ENCODE peak calls at places on chromosomes 2 and 18, in five cellular contexts. One of them, this sample, is unnamed.

GRCh38 chr2:79876430-79876829 is 363.6 kb downstream of the CTNNA2 start:
- DNase-seq in K562: peak; percentile 13
- DNase-seq in H1: no peak
- DNase-seq in GM12878: no peak
- DNase-seq in HepG2: peak; percentile 15
- DNase-seq in this sample: no peak

GRCh38 chr2:42195559-42195958 is 26.4 kb downstream of the EML4 start:
- DNase-seq in H1: no peak
- DNase-seq in HepG2: peak; percentile 88
- DNase-seq in K562: no peak
- DNase-seq in GM12878: no peak
- DNase-seq in this sample: peak; percentile 41

GRCh38 chr2:136112317-136112891 is 5.5 kb downstream of the CXCR4 start:
- DNase-seq in HepG2: no peak
- DNase-seq in GM12878: no peak
- DNase-seq in K562: no peak
- DNase-seq in H1: no peak
- DNase-seq in this sample: no peak

GRCh38 chr2:160210599-160211138 is 10.6 kb upstream of the ITGB6 start:
- DNase-seq in GM12878: peak; percentile 75
- DNase-seq in HepG2: peak; percentile 60
- DNase-seq in H1: peak; percentile 89
- DNase-seq in K562: peak; percentile 67
- DNase-seq in this sample: peak; percentile 68

GRCh38 chr2:42342061-42342794 is 18.8 kb downstream of the COX7A2L start:
- DNase-seq in HepG2: peak; percentile 82
- DNase-seq in H1: no peak
- DNase-seq in GM12878: no peak
- DNase-seq in K562: peak; percentile 29
- DNase-seq in this sample: peak; percentile 10

GRCh38 chr18:24204904-24205303 is 66.0 kb downstream of the CABYR start:
- DNase-seq in H1: no peak
- DNase-seq in HepG2: no peak
- DNase-seq in K562: no peak
- DNase-seq in GM12878: no peak
- DNase-seq in this sample: no peak

GRCh38 chr2:69242651-69243051 is 144.4 kb downstream of the GFPT1 start:
- DNase-seq in HepG2: no peak
- DNase-seq in GM12878: no peak
- DNase-seq in K562: no peak
- DNase-seq in H1: no peak
- DNase-seq in this sample: no peak

GRCh38 chr2:169573974-169574299 is 272 bp upstream of the FASTKD1 start:
- DNase-seq in H1: no peak
- DNase-seq in K562: no peak
- DNase-seq in HepG2: no peak
- DNase-seq in GM12878: no peak
- DNase-seq in this sample: no peak

GRCh38 chr2:224401641-224402342 is at the start of gene FAM124B:
- DNase-seq in GM12878: no peak
- DNase-seq in K562: peak; percentile 84
- DNase-seq in HepG2: no peak
- DNase-seq in H1: no peak
- DNase-seq in this sample: no peak

GRCh38 chr2:105644174-105644980 is 100.3 kb upstream of the NCK2 start:
- DNase-seq in GM12878: no peak
- DNase-seq in H1: no peak
- DNase-seq in K562: no peak
- DNase-seq in HepG2: peak; percentile 41
- DNase-seq in this sample: no peak

GRCh38 chr2:183541766-183542165 is 417.5 kb downstream of the NUP35 start:
- DNase-seq in K562: no peak
- DNase-seq in H1: no peak
- DNase-seq in HepG2: no peak
- DNase-seq in GM12878: no peak
- DNase-seq in this sample: no peak

GRCh38 chr18:48952287-48953095 is 1.7 kb upstream of the SMAD7 start:
- DNase-seq in HepG2: no peak
- DNase-seq in H1: peak; percentile 85
- DNase-seq in GM12878: no peak
- DNase-seq in K562: peak; percentile 73
- DNase-seq in this sample: no peak

GRCh38 chr18:63452273-63452672 is 24.5 kb upstream of the SERPINB5 start:
- DNase-seq in H1: no peak
- DNase-seq in GM12878: no peak
- DNase-seq in K562: no peak
- DNase-seq in HepG2: no peak
- DNase-seq in this sample: no peak

GRCh38 chr2:218230882-218231281 is 13.9 kb downstream of the ARPC2 start:
- DNase-seq in H1: no peak
- DNase-seq in K562: peak; percentile 59
- DNase-seq in GM12878: no peak
- DNase-seq in HepG2: peak; percentile 70
- DNase-seq in this sample: no peak

GRCh38 chr2:67502346-67503065 is 105.4 kb downstream of the ETAA1 start:
- DNase-seq in GM12878: no peak
- DNase-seq in HepG2: no peak
- DNase-seq in K562: no peak
- DNase-seq in H1: no peak
- DNase-seq in this sample: no peak

GRCh38 chr2:109594246-109594900 is 19.4 kb downstream of the SEPTIN10 start:
- DNase-seq in GM12878: no peak
- DNase-seq in H1: no peak
- DNase-seq in K562: no peak
- DNase-seq in HepG2: no peak
- DNase-seq in this sample: no peak

GRCh38 chr2:199718074-199718473 is 132.9 kb downstream of the FTCDNL1 start:
- DNase-seq in K562: no peak
- DNase-seq in GM12878: no peak
- DNase-seq in HepG2: peak; percentile 66
- DNase-seq in H1: no peak
- DNase-seq in this sample: no peak

GRCh38 chr18:27108842-27109241 is 76.3 kb downstream of the CHST9 start:
- DNase-seq in K562: no peak
- DNase-seq in HepG2: no peak
- DNase-seq in H1: no peak
- DNase-seq in GM12878: no peak
- DNase-seq in this sample: no peak

GRCh38 chr18:21115519-21116411 is 4.2 kb upstream of the ROCK1 start:
- DNase-seq in H1: no peak
- DNase-seq in GM12878: no peak
- DNase-seq in K562: no peak
- DNase-seq in HepG2: no peak
- DNase-seq in this sample: no peak

GRCh38 chr2:179913809-179914208 is 52.4 kb upstream of the ZNF385B start:
- DNase-seq in GM12878: no peak
- DNase-seq in K562: no peak
- DNase-seq in H1: no peak
- DNase-seq in HepG2: no peak
- DNase-seq in this sample: no peak

GRCh38 chr2:179911569-179911968 is 50.2 kb upstream of the ZNF385B start:
- DNase-seq in H1: no peak
- DNase-seq in K562: no peak
- DNase-seq in HepG2: no peak
- DNase-seq in GM12878: no peak
- DNase-seq in this sample: no peak

GRCh38 chr2:179915395-179915992 is 54.1 kb upstream of the ZNF385B start:
- DNase-seq in HepG2: no peak
- DNase-seq in K562: no peak
- DNase-seq in H1: no peak
- DNase-seq in GM12878: no peak
- DNase-seq in this sample: no peak

GRCh38 chr2:179917272-179917671 is 55.9 kb upstream of the ZNF385B start:
- DNase-seq in H1: no peak
- DNase-seq in K562: no peak
- DNase-seq in GM12878: no peak
- DNase-seq in HepG2: peak; percentile 13
- DNase-seq in this sample: no peak
- TF ChIP-seq ZNF274 in H1: no peak
- TF ChIP-seq ZNF274 in K562: no peak
- TF ChIP-seq ZNF274 in GM12878: no peak
- TF ChIP-seq ZNF274 in HepG2: no peak
- TF ChIP-seq ZNF274 in this sample: no peak

GRCh38 chr18:79754022-79754761 is 43.5 kb upstream of the KCNG2 start:
- DNase-seq in H1: no peak
- DNase-seq in HepG2: no peak
- DNase-seq in K562: no peak
- DNase-seq in GM12878: no peak
- DNase-seq in this sample: no peak

GRCh38 chr18:79748321-79749157 is 49.2 kb upstream of the KCNG2 start:
- DNase-seq in H1: no peak
- DNase-seq in GM12878: no peak
- DNase-seq in HepG2: no peak
- DNase-seq in K562: no peak
- DNase-seq in this sample: no peak

GRCh38 chr18:79753391-79753851 is 44.3 kb upstream of the KCNG2 start:
- DNase-seq in GM12878: no peak
- DNase-seq in H1: no peak
- DNase-seq in HepG2: no peak
- DNase-seq in K562: no peak
- DNase-seq in this sample: no peak

GRCh38 chr18:79749251-79750191 is 48.2 kb upstream of the KCNG2 start:
- DNase-seq in HepG2: no peak
- DNase-seq in H1: no peak
- DNase-seq in K562: no peak
- DNase-seq in GM12878: no peak
- DNase-seq in this sample: no peak

DNA sequence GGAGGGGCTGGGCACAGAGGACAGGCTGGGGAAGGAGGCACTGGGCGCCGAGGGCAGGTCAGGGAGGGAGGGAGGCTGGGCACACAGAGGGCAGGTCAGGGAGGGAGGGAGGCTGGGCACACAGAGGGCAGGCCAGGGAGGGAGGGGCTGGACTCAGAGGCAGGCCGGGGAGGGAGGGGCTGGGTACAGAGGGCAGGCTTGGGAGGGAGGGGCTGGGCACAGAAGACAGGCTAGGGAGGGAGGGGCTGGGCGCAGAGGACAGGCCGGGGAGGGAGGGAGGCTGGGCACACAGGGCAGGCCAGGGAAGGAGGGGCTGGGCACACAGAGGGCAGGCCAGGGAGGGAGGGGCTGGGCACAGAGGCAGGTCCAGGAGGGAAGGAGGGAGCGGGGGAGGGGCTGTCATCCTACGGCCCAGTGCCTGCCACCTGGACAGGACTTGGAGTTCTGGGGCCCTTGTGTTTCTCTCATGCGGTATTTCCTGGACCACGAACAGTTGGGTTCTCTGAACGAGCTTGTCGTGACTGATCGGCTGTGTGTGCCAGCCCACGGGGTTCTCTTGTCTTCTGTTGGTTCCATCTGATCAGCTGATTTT is 46.7 kb upstream of the KCNG2 start:
- DNase-seq in K562: no peak
- DNase-seq in H1: no peak
- DNase-seq in HepG2: no peak
- DNase-seq in GM12878: no peak
- DNase-seq in this sample: no peak
- H3K27ac ChIP-seq in K562: no peak overlapping the region
- H3K27ac ChIP-seq in H1: no peak overlapping the region
- H3K27ac ChIP-seq in HepG2: no peak overlapping the region
- H3K27ac ChIP-seq in GM12878: no peak overlapping the region
- H3K27ac ChIP-seq in this sample: no peak overlapping the region

GRCh38 chr2:111185496-111186022 is 64.8 kb downstream of the BCL2L11 start:
- DNase-seq in K562: peak; percentile 22
- DNase-seq in GM12878: no peak
- DNase-seq in HepG2: no peak
- DNase-seq in H1: no peak
- DNase-seq in this sample: no peak
- TF ChIP-seq ZNF274 in K562: no peak
- TF ChIP-seq ZNF274 in GM12878: no peak
- TF ChIP-seq ZNF274 in HepG2: no peak
- TF ChIP-seq ZNF274 in H1: no peak
- TF ChIP-seq ZNF274 in this sample: no peak

GRCh38 chr2:30421551-30422436 is 25.3 kb upstream of the LCLAT1 start:
- DNase-seq in H1: no peak
- DNase-seq in K562: peak; percentile 25
- DNase-seq in GM12878: peak; percentile 28
- DNase-seq in HepG2: no peak
- DNase-seq in this sample: no peak
- H3K27ac ChIP-seq in H1: no peak overlapping the region
- H3K27ac ChIP-seq in K562: no peak overlapping the region
- H3K27ac ChIP-seq in GM12878: peak overlapping the region; percentile 6
- H3K27ac ChIP-seq in HepG2: no peak overlapping the region
- H3K27ac ChIP-seq in this sample: no peak overlapping the region

GRCh38 chr2:201883559-201883958 is 77.2 kb downstream of the CDK15 start:
- DNase-seq in K562: no peak
- DNase-seq in HepG2: no peak
- DNase-seq in H1: no peak
- DNase-seq in GM12878: no peak
- DNase-seq in this sample: no peak
- TF ChIP-seq ZNF274 in K562: no peak
- TF ChIP-seq ZNF274 in HepG2: no peak
- TF ChIP-seq ZNF274 in H1: no peak
- TF ChIP-seq ZNF274 in GM12878: no peak
- TF ChIP-seq ZNF274 in this sample: no peak

GRCh38 chr2:119248751-119249150 is 25.1 kb downstream of the STEAP3 start:
- DNase-seq in GM12878: no peak
- DNase-seq in H1: no peak
- DNase-seq in K562: no peak
- DNase-seq in HepG2: no peak
- DNase-seq in this sample: no peak
- H3K27ac ChIP-seq in GM12878: no peak overlapping the region
- H3K27ac ChIP-seq in H1: no peak overlapping the region
- H3K27ac ChIP-seq in K562: no peak overlapping the region
- H3K27ac ChIP-seq in HepG2: no peak overlapping the region
- H3K27ac ChIP-seq in this sample: no peak overlapping the region

DNA sequence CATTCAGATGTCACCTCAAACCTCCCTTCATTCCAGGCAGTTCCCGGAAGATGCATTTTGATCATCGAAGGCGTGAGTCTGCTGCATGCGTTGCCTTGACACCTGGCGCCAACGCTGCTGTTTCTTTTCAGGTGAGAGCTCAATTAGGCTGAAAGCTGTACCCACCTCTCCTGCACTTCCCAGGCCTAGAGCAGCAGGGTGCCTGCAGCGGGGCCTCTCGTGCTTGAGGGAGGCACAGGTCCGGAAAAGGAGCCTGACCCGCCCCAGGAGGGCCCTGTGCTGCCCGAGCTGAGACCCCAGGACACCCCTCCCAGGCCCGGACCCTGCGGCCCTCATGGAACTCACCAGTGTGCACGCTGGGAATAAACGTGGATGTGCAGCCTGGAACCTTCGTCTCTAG is 31.4 kb upstream of the KCNG2 start:
- DNase-seq in K562: no peak
- DNase-seq in HepG2: no peak
- DNase-seq in GM12878: no peak
- DNase-seq in H1: no peak
- DNase-seq in this sample: no peak
- TF ChIP-seq ZNF274 in K562: no peak
- TF ChIP-seq ZNF274 in HepG2: no peak
- TF ChIP-seq ZNF274 in GM12878: no peak
- TF ChIP-seq ZNF274 in H1: no peak
- TF ChIP-seq ZNF274 in this sample: no peak